ENCODE peak calls at places on chromosome 20, in nine cellular contexts. One of them, this sample, is unnamed.
A peak's percentile ranks its signal among the peaks of the same experiment; 100 is the strongest.

GRCh38 chr20:19940945-19941590 is 76.1 kb upstream of the NAA20 start:
- DNase-seq in CD8-positive, alpha-beta memory T cell: no peak
- DNase-seq in OCI-LY7: no peak
- DNase-seq in heart right ventricle: no peak
- DNase-seq in GM06990: no peak
- DNase-seq in HepG2: no peak
- DNase-seq in GM12865: peak; percentile 11
- DNase-seq in cardiac muscle cell: no peak
- DNase-seq in lower lobe of right lung: no peak
- DNase-seq in this sample: peak; percentile 44

GRCh38 chr20:1539816-1540215 is 17.7 kb downstream of the SIRPD start:
- DNase-seq in OCI-LY7: no peak
- DNase-seq in heart right ventricle: no peak
- DNase-seq in lower lobe of right lung: no peak
- DNase-seq in GM06990: no peak
- DNase-seq in GM12865: no peak
- DNase-seq in cardiac muscle cell: no peak
- DNase-seq in HepG2: no peak
- DNase-seq in CD8-positive, alpha-beta memory T cell: no peak
- DNase-seq in this sample: no peak

GRCh38 chr20:59631751-59632380 is 27.5 kb downstream of the PHACTR3 start:
- DNase-seq in GM06990: no peak
- DNase-seq in OCI-LY7: no peak
- DNase-seq in lower lobe of right lung: no peak
- DNase-seq in cardiac muscle cell: no peak
- DNase-seq in heart right ventricle: no peak
- DNase-seq in GM12865: no peak
- DNase-seq in CD8-positive, alpha-beta memory T cell: no peak
- DNase-seq in HepG2: no peak
- DNase-seq in this sample: no peak

GRCh38 chr20:41746635-41747034 is 128.5 kb upstream of the CHD6 start:
- DNase-seq in cardiac muscle cell: no peak
- DNase-seq in GM06990: no peak
- DNase-seq in GM12865: peak; percentile 8
- DNase-seq in lower lobe of right lung: no peak
- DNase-seq in heart right ventricle: no peak
- DNase-seq in CD8-positive, alpha-beta memory T cell: no peak
- DNase-seq in HepG2: no peak
- DNase-seq in OCI-LY7: peak; percentile 5
- DNase-seq in this sample: peak; percentile 11

GRCh38 chr20:37943033-37943432 is 40.1 kb downstream of the VSTM2L start:
- DNase-seq in GM12865: no peak
- DNase-seq in GM06990: no peak
- DNase-seq in cardiac muscle cell: no peak
- DNase-seq in heart right ventricle: no peak
- DNase-seq in lower lobe of right lung: no peak
- DNase-seq in HepG2: no peak
- DNase-seq in OCI-LY7: no peak
- DNase-seq in CD8-positive, alpha-beta memory T cell: no peak
- DNase-seq in this sample: no peak

GRCh38 chr20:19453781-19454310 is 241.4 kb downstream of the SLC24A3 start:
- DNase-seq in lower lobe of right lung: no peak
- DNase-seq in CD8-positive, alpha-beta memory T cell: no peak
- DNase-seq in GM12865: no peak
- DNase-seq in cardiac muscle cell: no peak
- DNase-seq in OCI-LY7: no peak
- DNase-seq in GM06990: no peak
- DNase-seq in HepG2: no peak
- DNase-seq in heart right ventricle: no peak
- DNase-seq in this sample: no peak

GRCh38 chr20:59210186-59210585 is 46.6 kb downstream of the ZNF831 start:
- DNase-seq in GM12865: no peak
- DNase-seq in GM06990: no peak
- DNase-seq in lower lobe of right lung: no peak
- DNase-seq in CD8-positive, alpha-beta memory T cell: no peak
- DNase-seq in heart right ventricle: no peak
- DNase-seq in HepG2: no peak
- DNase-seq in cardiac muscle cell: no peak
- DNase-seq in OCI-LY7: no peak
- DNase-seq in this sample: no peak

GRCh38 chr20:51237790-51238189 is 214.9 kb upstream of the KCNG1 start:
- DNase-seq in HepG2: no peak
- DNase-seq in GM12865: no peak
- DNase-seq in cardiac muscle cell: peak; percentile 15
- DNase-seq in heart right ventricle: peak; percentile 25
- DNase-seq in CD8-positive, alpha-beta memory T cell: no peak
- DNase-seq in lower lobe of right lung: no peak
- DNase-seq in OCI-LY7: no peak
- DNase-seq in GM06990: no peak
- DNase-seq in this sample: no peak

GRCh38 chr20:44651507-44652373 is at the start of gene ADA:
- DNase-seq in lower lobe of right lung: peak; percentile 72
- DNase-seq in cardiac muscle cell: peak; percentile 63
- DNase-seq in HepG2: peak; percentile 47
- DNase-seq in GM06990: peak; percentile 69
- DNase-seq in GM12865: peak; percentile 71
- DNase-seq in OCI-LY7: peak; percentile 78
- DNase-seq in CD8-positive, alpha-beta memory T cell: peak; percentile 45
- DNase-seq in heart right ventricle: peak; percentile 79
- DNase-seq in this sample: peak; percentile 73

GRCh38 chr20:20683020-20683419 is 29.4 kb downstream of the RALGAPA2 start:
- DNase-seq in cardiac muscle cell: no peak
- DNase-seq in GM06990: no peak
- DNase-seq in CD8-positive, alpha-beta memory T cell: no peak
- DNase-seq in lower lobe of right lung: no peak
- DNase-seq in GM12865: no peak
- DNase-seq in HepG2: no peak
- DNase-seq in OCI-LY7: no peak
- DNase-seq in heart right ventricle: no peak
- DNase-seq in this sample: no peak

GRCh38 chr20:51195419-51195901 is 172.6 kb upstream of the KCNG1 start:
- DNase-seq in GM12865: no peak
- DNase-seq in cardiac muscle cell: peak; percentile 52
- DNase-seq in CD8-positive, alpha-beta memory T cell: no peak
- DNase-seq in lower lobe of right lung: no peak
- DNase-seq in GM06990: no peak
- DNase-seq in HepG2: no peak
- DNase-seq in OCI-LY7: no peak
- DNase-seq in heart right ventricle: no peak
- DNase-seq in this sample: peak; percentile 65

GRCh38 chr20:37531856-37532255 is 4.2 kb upstream of the BLCAP start:
- DNase-seq in CD8-positive, alpha-beta memory T cell: no peak
- DNase-seq in GM12865: no peak
- DNase-seq in heart right ventricle: no peak
- DNase-seq in cardiac muscle cell: no peak
- DNase-seq in lower lobe of right lung: no peak
- DNase-seq in OCI-LY7: no peak
- DNase-seq in GM06990: no peak
- DNase-seq in HepG2: no peak
- DNase-seq in this sample: no peak

GRCh38 chr20:35224536-35224935 is 2.0 kb upstream of the MMP24 start:
- DNase-seq in heart right ventricle: no peak
- DNase-seq in OCI-LY7: no peak
- DNase-seq in CD8-positive, alpha-beta memory T cell: no peak
- DNase-seq in GM12865: no peak
- DNase-seq in cardiac muscle cell: no peak
- DNase-seq in GM06990: no peak
- DNase-seq in HepG2: no peak
- DNase-seq in lower lobe of right lung: no peak
- DNase-seq in this sample: no peak

GRCh38 chr20:19692685-19693119 is 65.4 kb upstream of the RIN2 start:
- DNase-seq in cardiac muscle cell: peak; percentile 55
- DNase-seq in HepG2: peak; percentile 37
- DNase-seq in heart right ventricle: peak; percentile 61
- DNase-seq in OCI-LY7: peak; percentile 40
- DNase-seq in GM06990: peak; percentile 47
- DNase-seq in GM12865: peak; percentile 41
- DNase-seq in lower lobe of right lung: peak; percentile 67
- DNase-seq in CD8-positive, alpha-beta memory T cell: peak; percentile 25
- DNase-seq in this sample: peak; percentile 53

GRCh38 chr20:23446505-23446904 is 6.2 kb downstream of the CST11 start:
- DNase-seq in GM06990: no peak
- DNase-seq in GM12865: peak; percentile 59
- DNase-seq in OCI-LY7: peak; percentile 45
- DNase-seq in heart right ventricle: peak; percentile 49
- DNase-seq in HepG2: peak; percentile 82
- DNase-seq in CD8-positive, alpha-beta memory T cell: no peak
- DNase-seq in cardiac muscle cell: peak; percentile 64
- DNase-seq in lower lobe of right lung: no peak
- DNase-seq in this sample: peak; percentile 66

GRCh38 chr20:36217226-36217625 is 19.1 kb upstream of the AAR2 start:
- DNase-seq in cardiac muscle cell: no peak
- DNase-seq in GM12865: no peak
- DNase-seq in HepG2: peak; percentile 70
- DNase-seq in lower lobe of right lung: no peak
- DNase-seq in heart right ventricle: no peak
- DNase-seq in CD8-positive, alpha-beta memory T cell: no peak
- DNase-seq in GM06990: no peak
- DNase-seq in OCI-LY7: no peak
- DNase-seq in this sample: no peak

GRCh38 chr20:22438346-22438745 is 146.0 kb downstream of the FOXA2 start:
- DNase-seq in CD8-positive, alpha-beta memory T cell: no peak
- DNase-seq in GM06990: no peak
- DNase-seq in OCI-LY7: no peak
- DNase-seq in HepG2: no peak
- DNase-seq in cardiac muscle cell: no peak
- DNase-seq in GM12865: no peak
- DNase-seq in heart right ventricle: no peak
- DNase-seq in lower lobe of right lung: no peak
- DNase-seq in this sample: no peak

GRCh38 chr20:52104546-52105044 is 87.0 kb downstream of the ZFP64 start:
- DNase-seq in lower lobe of right lung: no peak
- DNase-seq in heart right ventricle: no peak
- DNase-seq in HepG2: no peak
- DNase-seq in OCI-LY7: no peak
- DNase-seq in cardiac muscle cell: peak; percentile 27
- DNase-seq in CD8-positive, alpha-beta memory T cell: no peak
- DNase-seq in GM06990: no peak
- DNase-seq in GM12865: no peak
- DNase-seq in this sample: no peak

GRCh38 chr20:21944227-21944626 is 238.8 kb downstream of the PAX1 start:
- DNase-seq in CD8-positive, alpha-beta memory T cell: no peak
- DNase-seq in heart right ventricle: no peak
- DNase-seq in HepG2: no peak
- DNase-seq in lower lobe of right lung: no peak
- DNase-seq in cardiac muscle cell: no peak
- DNase-seq in OCI-LY7: no peak
- DNase-seq in GM06990: no peak
- DNase-seq in GM12865: no peak
- DNase-seq in this sample: no peak

GRCh38 chr20:23246682-23247664 is 103.6 kb upstream of the NXT1 start:
- DNase-seq in GM06990: no peak
- DNase-seq in OCI-LY7: peak; percentile 2
- DNase-seq in GM12865: peak; percentile 59
- DNase-seq in HepG2: no peak
- DNase-seq in lower lobe of right lung: no peak
- DNase-seq in CD8-positive, alpha-beta memory T cell: no peak
- DNase-seq in heart right ventricle: peak; percentile 48
- DNase-seq in cardiac muscle cell: no peak
- DNase-seq in this sample: no peak

GRCh38 chr20:1029980-1030379 is 27.9 kb upstream of the RSPO4 start:
- DNase-seq in cardiac muscle cell: no peak
- DNase-seq in heart right ventricle: no peak
- DNase-seq in lower lobe of right lung: no peak
- DNase-seq in GM06990: no peak
- DNase-seq in HepG2: no peak
- DNase-seq in CD8-positive, alpha-beta memory T cell: no peak
- DNase-seq in OCI-LY7: no peak
- DNase-seq in GM12865: no peak
- DNase-seq in this sample: no peak

GRCh38 chr20:20362774-20363435 is 5.0 kb upstream of the INSM1 start:
- DNase-seq in GM12865: no peak
- DNase-seq in lower lobe of right lung: no peak
- DNase-seq in GM06990: no peak
- DNase-seq in cardiac muscle cell: no peak
- DNase-seq in CD8-positive, alpha-beta memory T cell: no peak
- DNase-seq in OCI-LY7: no peak
- DNase-seq in heart right ventricle: no peak
- DNase-seq in HepG2: no peak
- DNase-seq in this sample: peak; percentile 31

GRCh38 chr20:49575551-49576060 is 7.7 kb upstream of the PTGIS start:
- DNase-seq in CD8-positive, alpha-beta memory T cell: no peak
- DNase-seq in HepG2: no peak
- DNase-seq in heart right ventricle: no peak
- DNase-seq in OCI-LY7: no peak
- DNase-seq in lower lobe of right lung: no peak
- DNase-seq in GM06990: no peak
- DNase-seq in cardiac muscle cell: peak; percentile 52
- DNase-seq in GM12865: no peak
- DNase-seq in this sample: no peak
- H3K4me3 ChIP-seq in CD8-positive, alpha-beta memory T cell: no peak overlapping the region
- H3K4me3 ChIP-seq in HepG2: no peak overlapping the region
- H3K4me3 ChIP-seq in heart right ventricle: no peak overlapping the region
- H3K4me3 ChIP-seq in OCI-LY7: no peak overlapping the region
- H3K4me3 ChIP-seq in lower lobe of right lung: no peak overlapping the region
- H3K4me3 ChIP-seq in GM06990: no peak overlapping the region
- H3K4me3 ChIP-seq in cardiac muscle cell: no peak overlapping the region
- H3K4me3 ChIP-seq in GM12865: no peak overlapping the region
- H3K4me3 ChIP-seq in this sample: no peak overlapping the region

DNA sequence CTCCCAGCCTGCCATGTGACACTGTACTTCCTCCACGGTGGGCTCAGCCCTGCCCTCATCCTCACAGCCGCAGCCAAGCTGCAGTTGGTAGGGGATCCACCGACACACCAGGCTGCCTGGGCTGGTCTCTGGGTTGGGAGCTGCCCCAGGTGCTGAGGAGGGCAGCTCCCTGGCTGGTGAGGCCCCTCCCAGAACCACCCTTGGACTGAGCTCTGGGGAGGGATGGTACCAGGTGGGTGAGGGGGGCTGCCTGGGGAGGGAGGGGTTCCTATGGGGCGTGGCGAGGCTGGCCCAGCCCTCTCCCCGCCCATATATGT is 183 bp upstream of the TNFRSF6B start:
- DNase-seq in GM12865: no peak
- DNase-seq in lower lobe of right lung: peak; percentile 45
- DNase-seq in GM06990: no peak
- DNase-seq in heart right ventricle: no peak
- DNase-seq in HepG2: no peak
- DNase-seq in OCI-LY7: peak; percentile 20
- DNase-seq in cardiac muscle cell: peak; percentile 46
- DNase-seq in CD8-positive, alpha-beta memory T cell: no peak
- DNase-seq in this sample: peak; percentile 74
- H3K4me3 ChIP-seq in GM12865: no peak overlapping the region
- H3K4me3 ChIP-seq in lower lobe of right lung: peak overlapping the region; percentile 40
- H3K4me3 ChIP-seq in GM06990: no peak overlapping the region
- H3K4me3 ChIP-seq in heart right ventricle: peak overlapping the region; percentile 32
- H3K4me3 ChIP-seq in HepG2: peak overlapping the region; percentile 43
- H3K4me3 ChIP-seq in OCI-LY7: no peak overlapping the region
- H3K4me3 ChIP-seq in cardiac muscle cell: no peak overlapping the region
- H3K4me3 ChIP-seq in CD8-positive, alpha-beta memory T cell: no peak overlapping the region
- H3K4me3 ChIP-seq in this sample: no peak overlapping the region

GRCh38 chr20:24672886-24673677 is 203.7 kb downstream of the SYNDIG1 start:
- DNase-seq in GM06990: no peak
- DNase-seq in HepG2: no peak
- DNase-seq in CD8-positive, alpha-beta memory T cell: no peak
- DNase-seq in lower lobe of right lung: no peak
- DNase-seq in OCI-LY7: no peak
- DNase-seq in GM12865: no peak
- DNase-seq in heart right ventricle: no peak
- DNase-seq in cardiac muscle cell: peak; percentile 96
- DNase-seq in this sample: no peak
- H3K4me3 ChIP-seq in GM06990: no peak overlapping the region
- H3K4me3 ChIP-seq in HepG2: no peak overlapping the region
- H3K4me3 ChIP-seq in CD8-positive, alpha-beta memory T cell: no peak overlapping the region
- H3K4me3 ChIP-seq in lower lobe of right lung: no peak overlapping the region
- H3K4me3 ChIP-seq in OCI-LY7: no peak overlapping the region
- H3K4me3 ChIP-seq in GM12865: no peak overlapping the region
- H3K4me3 ChIP-seq in heart right ventricle: no peak overlapping the region
- H3K4me3 ChIP-seq in cardiac muscle cell: no peak overlapping the region
- H3K4me3 ChIP-seq in this sample: no peak overlapping the region

GRCh38 chr20:2654831-2655230 is 2.4 kb downstream of the NOP56 start:
- DNase-seq in CD8-positive, alpha-beta memory T cell: no peak
- DNase-seq in GM06990: no peak
- DNase-seq in lower lobe of right lung: no peak
- DNase-seq in HepG2: no peak
- DNase-seq in GM12865: no peak
- DNase-seq in OCI-LY7: no peak
- DNase-seq in cardiac muscle cell: no peak
- DNase-seq in heart right ventricle: no peak
- DNase-seq in this sample: no peak
- H3K4me3 ChIP-seq in CD8-positive, alpha-beta memory T cell: no peak overlapping the region
- H3K4me3 ChIP-seq in GM06990: peak overlapping the region; percentile 99
- H3K4me3 ChIP-seq in lower lobe of right lung: no peak overlapping the region
- H3K4me3 ChIP-seq in HepG2: peak overlapping the region; percentile 97
- H3K4me3 ChIP-seq in GM12865: peak overlapping the region; percentile 100
- H3K4me3 ChIP-seq in OCI-LY7: peak overlapping the region; percentile 93
- H3K4me3 ChIP-seq in cardiac muscle cell: no peak overlapping the region
- H3K4me3 ChIP-seq in heart right ventricle: no peak overlapping the region
- H3K4me3 ChIP-seq in this sample: peak overlapping the region; percentile 80

This sample was measured in NB4.